ENCODE peak calls at places on chromosomes 11 and 22, in six cellular contexts. One of them, this sample, is unnamed.

GRCh38 chr11:123494195-123495050 is 64.4 kb downstream of the GRAMD1B start:
- DNase-seq in left colon: no peak
- DNase-seq in midbrain: no peak
- DNase-seq in AG10803: peak
- DNase-seq in activated T-helper 2 cell treated with anti-CD3 and anti-CD28 coated beads, Interferon-gamma antibody, Interleukin-2, Interleukin-4, amounts not matched to agents 10 μg/mL and 5 μg/mL and 100 μg/mL, durations not matched to agents 14 hours and 24 hours and 36 hours: no peak
- DNase-seq in BJ: no peak
- DNase-seq in this sample: no peak

GRCh38 chr22:27097933-27098332 is 440.5 kb downstream of the MIAT start:
- DNase-seq in AG10803: peak
- DNase-seq in activated T-helper 2 cell treated with anti-CD3 and anti-CD28 coated beads, Interferon-gamma antibody, Interleukin-2, Interleukin-4, amounts not matched to agents 10 μg/mL and 5 μg/mL and 100 μg/mL, durations not matched to agents 14 hours and 24 hours and 36 hours: no peak
- DNase-seq in left colon: no peak
- DNase-seq in BJ: no peak
- DNase-seq in midbrain: no peak
- DNase-seq in this sample: no peak

GRCh38 chr22:21857501-21857914 is 9.9 kb downstream of the MAPK1 start:
- DNase-seq in AG10803: no peak
- DNase-seq in BJ: no peak
- DNase-seq in left colon: no peak
- DNase-seq in activated T-helper 2 cell treated with anti-CD3 and anti-CD28 coated beads, Interferon-gamma antibody, Interleukin-2, Interleukin-4, amounts not matched to agents 10 μg/mL and 5 μg/mL and 100 μg/mL, durations not matched to agents 14 hours and 24 hours and 36 hours: no peak
- DNase-seq in midbrain: no peak
- DNase-seq in this sample: no peak

GRCh38 chr11:57977709-57978108 is 46.0 kb upstream of the OR9Q1 start:
- DNase-seq in AG10803: no peak
- DNase-seq in BJ: no peak
- DNase-seq in activated T-helper 2 cell treated with anti-CD3 and anti-CD28 coated beads, Interferon-gamma antibody, Interleukin-2, Interleukin-4, amounts not matched to agents 10 μg/mL and 5 μg/mL and 100 μg/mL, durations not matched to agents 14 hours and 24 hours and 36 hours: no peak
- DNase-seq in left colon: no peak
- DNase-seq in midbrain: no peak
- DNase-seq in this sample: peak

GRCh38 chr11:125874556-125875124 is 12.8 kb upstream of the HYLS1 start:
- DNase-seq in activated T-helper 2 cell treated with anti-CD3 and anti-CD28 coated beads, Interferon-gamma antibody, Interleukin-2, Interleukin-4, amounts not matched to agents 10 μg/mL and 5 μg/mL and 100 μg/mL, durations not matched to agents 14 hours and 24 hours and 36 hours: no peak
- DNase-seq in BJ: no peak
- DNase-seq in left colon: peak
- DNase-seq in AG10803: peak
- DNase-seq in midbrain: peak
- DNase-seq in this sample: peak

GRCh38 chr22:47327241-47327640 is 564.8 kb downstream of the TBC1D22A start:
- DNase-seq in midbrain: no peak
- DNase-seq in BJ: no peak
- DNase-seq in AG10803: no peak
- DNase-seq in activated T-helper 2 cell treated with anti-CD3 and anti-CD28 coated beads, Interferon-gamma antibody, Interleukin-2, Interleukin-4, amounts not matched to agents 10 μg/mL and 5 μg/mL and 100 μg/mL, durations not matched to agents 14 hours and 24 hours and 36 hours: no peak
- DNase-seq in left colon: no peak
- DNase-seq in this sample: no peak

GRCh38 chr11:130414107-130415088 is 14.0 kb downstream of the ADAMTS8 start:
- DNase-seq in activated T-helper 2 cell treated with anti-CD3 and anti-CD28 coated beads, Interferon-gamma antibody, Interleukin-2, Interleukin-4, amounts not matched to agents 10 μg/mL and 5 μg/mL and 100 μg/mL, durations not matched to agents 14 hours and 24 hours and 36 hours: no peak
- DNase-seq in midbrain: no peak
- DNase-seq in BJ: no peak
- DNase-seq in left colon: no peak
- DNase-seq in AG10803: no peak
- DNase-seq in this sample: no peak

GRCh38 chr22:46178755-46179505 is 28.6 kb downstream of the PPARA start:
- DNase-seq in BJ: no peak
- DNase-seq in AG10803: no peak
- DNase-seq in left colon: no peak
- DNase-seq in midbrain: no peak
- DNase-seq in activated T-helper 2 cell treated with anti-CD3 and anti-CD28 coated beads, Interferon-gamma antibody, Interleukin-2, Interleukin-4, amounts not matched to agents 10 μg/mL and 5 μg/mL and 100 μg/mL, durations not matched to agents 14 hours and 24 hours and 36 hours: no peak
- DNase-seq in this sample: no peak

GRCh38 chr11:116720895-116721294 is 51.9 kb downstream of the BUD13 start:
- DNase-seq in midbrain: no peak
- DNase-seq in AG10803: no peak
- DNase-seq in left colon: no peak
- DNase-seq in BJ: no peak
- DNase-seq in activated T-helper 2 cell treated with anti-CD3 and anti-CD28 coated beads, Interferon-gamma antibody, Interleukin-2, Interleukin-4, amounts not matched to agents 10 μg/mL and 5 μg/mL and 100 μg/mL, durations not matched to agents 14 hours and 24 hours and 36 hours: no peak
- DNase-seq in this sample: no peak

GRCh38 chr11:64381350-64381749 is 22.4 kb downstream of the RPS6KA4 start:
- DNase-seq in left colon: no peak
- DNase-seq in midbrain: no peak
- DNase-seq in BJ: no peak
- DNase-seq in AG10803: no peak
- DNase-seq in activated T-helper 2 cell treated with anti-CD3 and anti-CD28 coated beads, Interferon-gamma antibody, Interleukin-2, Interleukin-4, amounts not matched to agents 10 μg/mL and 5 μg/mL and 100 μg/mL, durations not matched to agents 14 hours and 24 hours and 36 hours: no peak
- DNase-seq in this sample: no peak

GRCh38 chr11:12079726-12080556 is 30.4 kb upstream of the MICAL2 start:
- DNase-seq in midbrain: no peak
- DNase-seq in activated T-helper 2 cell treated with anti-CD3 and anti-CD28 coated beads, Interferon-gamma antibody, Interleukin-2, Interleukin-4, amounts not matched to agents 10 μg/mL and 5 μg/mL and 100 μg/mL, durations not matched to agents 14 hours and 24 hours and 36 hours: no peak
- DNase-seq in BJ: peak
- DNase-seq in left colon: no peak
- DNase-seq in AG10803: peak
- DNase-seq in this sample: no peak

GRCh38 chr11:45665933-45666647 is 668 bp upstream of the CHST1 start:
- DNase-seq in AG10803: no peak
- DNase-seq in activated T-helper 2 cell treated with anti-CD3 and anti-CD28 coated beads, Interferon-gamma antibody, Interleukin-2, Interleukin-4, amounts not matched to agents 10 μg/mL and 5 μg/mL and 100 μg/mL, durations not matched to agents 14 hours and 24 hours and 36 hours: no peak
- DNase-seq in midbrain: no peak
- DNase-seq in left colon: no peak
- DNase-seq in BJ: no peak
- DNase-seq in this sample: no peak

GRCh38 chr11:79564288-79564925 is 123.6 kb upstream of the TENM4 start:
- DNase-seq in activated T-helper 2 cell treated with anti-CD3 and anti-CD28 coated beads, Interferon-gamma antibody, Interleukin-2, Interleukin-4, amounts not matched to agents 10 μg/mL and 5 μg/mL and 100 μg/mL, durations not matched to agents 14 hours and 24 hours and 36 hours: no peak
- DNase-seq in left colon: peak
- DNase-seq in midbrain: no peak
- DNase-seq in AG10803: no peak
- DNase-seq in BJ: no peak
- DNase-seq in this sample: no peak

GRCh38 chr11:15993360-15993759 is 363.0 kb downstream of the SOX6 start:
- DNase-seq in midbrain: no peak
- DNase-seq in BJ: no peak
- DNase-seq in activated T-helper 2 cell treated with anti-CD3 and anti-CD28 coated beads, Interferon-gamma antibody, Interleukin-2, Interleukin-4, amounts not matched to agents 10 μg/mL and 5 μg/mL and 100 μg/mL, durations not matched to agents 14 hours and 24 hours and 36 hours: no peak
- DNase-seq in left colon: no peak
- DNase-seq in AG10803: no peak
- DNase-seq in this sample: no peak

GRCh38 chr11:8717876-8718753 is 35.5 kb downstream of the RPL27A start:
- DNase-seq in activated T-helper 2 cell treated with anti-CD3 and anti-CD28 coated beads, Interferon-gamma antibody, Interleukin-2, Interleukin-4, amounts not matched to agents 10 μg/mL and 5 μg/mL and 100 μg/mL, durations not matched to agents 14 hours and 24 hours and 36 hours: no peak
- DNase-seq in left colon: no peak
- DNase-seq in midbrain: peak
- DNase-seq in BJ: peak
- DNase-seq in AG10803: peak
- DNase-seq in this sample: peak

GRCh38 chr22:17941501-17942406 is 82.6 kb downstream of the MICAL3 start:
- DNase-seq in left colon: no peak
- DNase-seq in BJ: no peak
- DNase-seq in AG10803: no peak
- DNase-seq in midbrain: no peak
- DNase-seq in activated T-helper 2 cell treated with anti-CD3 and anti-CD28 coated beads, Interferon-gamma antibody, Interleukin-2, Interleukin-4, amounts not matched to agents 10 μg/mL and 5 μg/mL and 100 μg/mL, durations not matched to agents 14 hours and 24 hours and 36 hours: no peak
- DNase-seq in this sample: no peak

GRCh38 chr11:128511712-128512111 is 75.6 kb downstream of the ETS1 start:
- DNase-seq in BJ: no peak
- DNase-seq in left colon: no peak
- DNase-seq in activated T-helper 2 cell treated with anti-CD3 and anti-CD28 coated beads, Interferon-gamma antibody, Interleukin-2, Interleukin-4, amounts not matched to agents 10 μg/mL and 5 μg/mL and 100 μg/mL, durations not matched to agents 14 hours and 24 hours and 36 hours: no peak
- DNase-seq in midbrain: no peak
- DNase-seq in AG10803: no peak
- DNase-seq in this sample: no peak

GRCh38 chr11:35276396-35276795 is 137.4 kb downstream of the CD44 start:
- DNase-seq in activated T-helper 2 cell treated with anti-CD3 and anti-CD28 coated beads, Interferon-gamma antibody, Interleukin-2, Interleukin-4, amounts not matched to agents 10 μg/mL and 5 μg/mL and 100 μg/mL, durations not matched to agents 14 hours and 24 hours and 36 hours: no peak
- DNase-seq in BJ: no peak
- DNase-seq in AG10803: no peak
- DNase-seq in midbrain: peak
- DNase-seq in left colon: no peak
- DNase-seq in this sample: peak

GRCh38 chr11:115990004-115990447 is 485.8 kb upstream of the CADM1 start:
- DNase-seq in midbrain: no peak
- DNase-seq in left colon: peak
- DNase-seq in activated T-helper 2 cell treated with anti-CD3 and anti-CD28 coated beads, Interferon-gamma antibody, Interleukin-2, Interleukin-4, amounts not matched to agents 10 μg/mL and 5 μg/mL and 100 μg/mL, durations not matched to agents 14 hours and 24 hours and 36 hours: no peak
- DNase-seq in BJ: no peak
- DNase-seq in AG10803: no peak
- DNase-seq in this sample: peak

GRCh38 chr11:36622431-36623136 is 24.5 kb upstream of the RAG2 start:
- DNase-seq in midbrain: peak
- DNase-seq in BJ: no peak
- DNase-seq in left colon: no peak
- DNase-seq in AG10803: peak
- DNase-seq in activated T-helper 2 cell treated with anti-CD3 and anti-CD28 coated beads, Interferon-gamma antibody, Interleukin-2, Interleukin-4, amounts not matched to agents 10 μg/mL and 5 μg/mL and 100 μg/mL, durations not matched to agents 14 hours and 24 hours and 36 hours: no peak
- DNase-seq in this sample: no peak

GRCh38 chr11:12239396-12240298 is 129.3 kb downstream of the MICAL2 start:
- DNase-seq in activated T-helper 2 cell treated with anti-CD3 and anti-CD28 coated beads, Interferon-gamma antibody, Interleukin-2, Interleukin-4, amounts not matched to agents 10 μg/mL and 5 μg/mL and 100 μg/mL, durations not matched to agents 14 hours and 24 hours and 36 hours: no peak
- DNase-seq in midbrain: no peak
- DNase-seq in BJ: no peak
- DNase-seq in AG10803: no peak
- DNase-seq in left colon: no peak
- DNase-seq in this sample: peak

GRCh38 chr11:63523151-63523550 is 13.5 kb upstream of the PLAAT4 start:
- DNase-seq in BJ: no peak
- DNase-seq in left colon: no peak
- DNase-seq in AG10803: no peak
- DNase-seq in activated T-helper 2 cell treated with anti-CD3 and anti-CD28 coated beads, Interferon-gamma antibody, Interleukin-2, Interleukin-4, amounts not matched to agents 10 μg/mL and 5 μg/mL and 100 μg/mL, durations not matched to agents 14 hours and 24 hours and 36 hours: no peak
- DNase-seq in midbrain: no peak
- DNase-seq in this sample: no peak

GRCh38 chr11:121024989-121025388 is 1.1 kb downstream of the TBCEL start:
- DNase-seq in BJ: no peak
- DNase-seq in activated T-helper 2 cell treated with anti-CD3 and anti-CD28 coated beads, Interferon-gamma antibody, Interleukin-2, Interleukin-4, amounts not matched to agents 10 μg/mL and 5 μg/mL and 100 μg/mL, durations not matched to agents 14 hours and 24 hours and 36 hours: no peak
- DNase-seq in midbrain: no peak
- DNase-seq in AG10803: peak
- DNase-seq in left colon: no peak
- DNase-seq in this sample: no peak

GRCh38 chr22:44628273-44628672 is 73.7 kb upstream of the PRR5 start:
- DNase-seq in left colon: no peak
- DNase-seq in BJ: no peak
- DNase-seq in midbrain: no peak
- DNase-seq in AG10803: no peak
- DNase-seq in activated T-helper 2 cell treated with anti-CD3 and anti-CD28 coated beads, Interferon-gamma antibody, Interleukin-2, Interleukin-4, amounts not matched to agents 10 μg/mL and 5 μg/mL and 100 μg/mL, durations not matched to agents 14 hours and 24 hours and 36 hours: no peak
- DNase-seq in this sample: no peak

GRCh38 chr11:76654310-76654851 is 16.2 kb downstream of the LRRC32 start:
- DNase-seq in midbrain: no peak
- DNase-seq in left colon: peak
- DNase-seq in AG10803: peak
- DNase-seq in activated T-helper 2 cell treated with anti-CD3 and anti-CD28 coated beads, Interferon-gamma antibody, Interleukin-2, Interleukin-4, amounts not matched to agents 10 μg/mL and 5 μg/mL and 100 μg/mL, durations not matched to agents 14 hours and 24 hours and 36 hours: no peak
- DNase-seq in BJ: peak
- DNase-seq in this sample: peak

GRCh38 chr11:439315-440064 is 2.3 kb downstream of the ANO9 start:
- DNase-seq in left colon: no peak
- DNase-seq in midbrain: no peak
- DNase-seq in BJ: no peak
- DNase-seq in activated T-helper 2 cell treated with anti-CD3 and anti-CD28 coated beads, Interferon-gamma antibody, Interleukin-2, Interleukin-4, amounts not matched to agents 10 μg/mL and 5 μg/mL and 100 μg/mL, durations not matched to agents 14 hours and 24 hours and 36 hours: no peak
- DNase-seq in AG10803: no peak
- DNase-seq in this sample: no peak

GRCh38 chr22:25564320-25564978 is at the start of gene GRK3:
- DNase-seq in activated T-helper 2 cell treated with anti-CD3 and anti-CD28 coated beads, Interferon-gamma antibody, Interleukin-2, Interleukin-4, amounts not matched to agents 10 μg/mL and 5 μg/mL and 100 μg/mL, durations not matched to agents 14 hours and 24 hours and 36 hours: peak
- DNase-seq in BJ: no peak
- DNase-seq in AG10803: peak
- DNase-seq in midbrain: peak
- DNase-seq in left colon: peak
- DNase-seq in this sample: peak

GRCh38 chr11:105046898-105047579 is 1.9 kb upstream of the CARD16 start:
- DNase-seq in AG10803: peak
- DNase-seq in activated T-helper 2 cell treated with anti-CD3 and anti-CD28 coated beads, Interferon-gamma antibody, Interleukin-2, Interleukin-4, amounts not matched to agents 10 μg/mL and 5 μg/mL and 100 μg/mL, durations not matched to agents 14 hours and 24 hours and 36 hours: no peak
- DNase-seq in midbrain: no peak
- DNase-seq in BJ: peak
- DNase-seq in left colon: no peak
- DNase-seq in this sample: no peak

GRCh38 chr11:92696076-92696475 is 273.4 kb upstream of the MTNR1B start:
- DNase-seq in left colon: no peak
- DNase-seq in AG10803: no peak
- DNase-seq in midbrain: no peak
- DNase-seq in activated T-helper 2 cell treated with anti-CD3 and anti-CD28 coated beads, Interferon-gamma antibody, Interleukin-2, Interleukin-4, amounts not matched to agents 10 μg/mL and 5 μg/mL and 100 μg/mL, durations not matched to agents 14 hours and 24 hours and 36 hours: no peak
- DNase-seq in BJ: no peak
- DNase-seq in this sample: no peak

GRCh38 chr11:123590296-123590912 is 64.0 kb downstream of the SCN3B start:
- DNase-seq in activated T-helper 2 cell treated with anti-CD3 and anti-CD28 coated beads, Interferon-gamma antibody, Interleukin-2, Interleukin-4, amounts not matched to agents 10 μg/mL and 5 μg/mL and 100 μg/mL, durations not matched to agents 14 hours and 24 hours and 36 hours: no peak
- DNase-seq in left colon: peak
- DNase-seq in BJ: peak
- DNase-seq in midbrain: no peak
- DNase-seq in AG10803: peak
- DNase-seq in this sample: peak

GRCh38 chr22:37175414-37176144 is 12.5 kb downstream of the C1QTNF6 start:
- DNase-seq in left colon: no peak
- DNase-seq in AG10803: no peak
- DNase-seq in BJ: no peak
- DNase-seq in midbrain: no peak
- DNase-seq in activated T-helper 2 cell treated with anti-CD3 and anti-CD28 coated beads, Interferon-gamma antibody, Interleukin-2, Interleukin-4, amounts not matched to agents 10 μg/mL and 5 μg/mL and 100 μg/mL, durations not matched to agents 14 hours and 24 hours and 36 hours: no peak
- DNase-seq in this sample: no peak

GRCh38 chr11:93585758-93586157 is 42.6 kb upstream of the SMCO4 start:
- DNase-seq in activated T-helper 2 cell treated with anti-CD3 and anti-CD28 coated beads, Interferon-gamma antibody, Interleukin-2, Interleukin-4, amounts not matched to agents 10 μg/mL and 5 μg/mL and 100 μg/mL, durations not matched to agents 14 hours and 24 hours and 36 hours: no peak
- DNase-seq in AG10803: peak
- DNase-seq in midbrain: no peak
- DNase-seq in left colon: no peak
- DNase-seq in BJ: peak
- DNase-seq in this sample: peak

GRCh38 chr11:3830741-3831140 is 10.0 kb downstream of the RHOG start:
- DNase-seq in activated T-helper 2 cell treated with anti-CD3 and anti-CD28 coated beads, Interferon-gamma antibody, Interleukin-2, Interleukin-4, amounts not matched to agents 10 μg/mL and 5 μg/mL and 100 μg/mL, durations not matched to agents 14 hours and 24 hours and 36 hours: no peak
- DNase-seq in AG10803: no peak
- DNase-seq in midbrain: no peak
- DNase-seq in BJ: no peak
- DNase-seq in left colon: no peak
- DNase-seq in this sample: no peak

GRCh38 chr22:49380828-49381114 is 446.9 kb downstream of the BRD1 start:
- DNase-seq in AG10803: no peak
- DNase-seq in midbrain: no peak
- DNase-seq in activated T-helper 2 cell treated with anti-CD3 and anti-CD28 coated beads, Interferon-gamma antibody, Interleukin-2, Interleukin-4, amounts not matched to agents 10 μg/mL and 5 μg/mL and 100 μg/mL, durations not matched to agents 14 hours and 24 hours and 36 hours: no peak
- DNase-seq in left colon: no peak
- DNase-seq in BJ: no peak
- DNase-seq in this sample: no peak

GRCh38 chr22:37896181-37896592 is 9.9 kb upstream of the MICALL1 start:
- DNase-seq in activated T-helper 2 cell treated with anti-CD3 and anti-CD28 coated beads, Interferon-gamma antibody, Interleukin-2, Interleukin-4, amounts not matched to agents 10 μg/mL and 5 μg/mL and 100 μg/mL, durations not matched to agents 14 hours and 24 hours and 36 hours: peak
- DNase-seq in midbrain: no peak
- DNase-seq in left colon: no peak
- DNase-seq in BJ: no peak
- DNase-seq in AG10803: no peak
- DNase-seq in this sample: no peak

GRCh38 chr11:87038235-87038960 is 664 bp downstream of the TMEM135 start:
- DNase-seq in left colon: no peak
- DNase-seq in AG10803: no peak
- DNase-seq in midbrain: peak
- DNase-seq in activated T-helper 2 cell treated with anti-CD3 and anti-CD28 coated beads, Interferon-gamma antibody, Interleukin-2, Interleukin-4, amounts not matched to agents 10 μg/mL and 5 μg/mL and 100 μg/mL, durations not matched to agents 14 hours and 24 hours and 36 hours: no peak
- DNase-seq in BJ: no peak
- DNase-seq in this sample: no peak

GRCh38 chr11:27276141-27276540 is 86.9 kb downstream of the CCDC34 start:
- DNase-seq in BJ: no peak
- DNase-seq in AG10803: no peak
- DNase-seq in left colon: no peak
- DNase-seq in activated T-helper 2 cell treated with anti-CD3 and anti-CD28 coated beads, Interferon-gamma antibody, Interleukin-2, Interleukin-4, amounts not matched to agents 10 μg/mL and 5 μg/mL and 100 μg/mL, durations not matched to agents 14 hours and 24 hours and 36 hours: no peak
- DNase-seq in midbrain: no peak
- DNase-seq in this sample: no peak